ENCODE peak calls at places on chromosomes 2 and 18, in seven cellular contexts. R is astrocyte of the spinal cord; M is pancreas; E is AG09309; Z is CD8-positive, alpha-beta T cell; T is coronary artery; J is cardiac muscle cell. D is an unnamed sample.

GRCh38 chr2:8296340-8296739 is 385.5 kb upstream of the ID2 start:
- DNase-seq in R (no peak), M (no peak), E (no peak), Z (no peak), T (no peak), J (no peak), D (no peak)

GRCh38 chr2:162025121-162025911 is 48.7 kb downstream of the DPP4 start:
- DNase-seq in R (peak), M (no peak), E (peak), Z (no peak), T (no peak), J (no peak), D (no peak)

GRCh38 chr18:36527025-36527424 is 229.5 kb downstream of the FHOD3 start:
- DNase-seq in R (no peak), M (no peak), E (no peak), Z (no peak), T (no peak), J (no peak), D (no peak)

GRCh38 chr2:42060028-42060427 is 12.2 kb downstream of the PKDCC start:
- DNase-seq in R (no peak), M (no peak), E (no peak), Z (no peak), T (no peak), J (no peak), D (no peak)

GRCh38 chr2:126908721-126909177 is 10.1 kb downstream of the TEX51 start:
- DNase-seq in R (no peak), M (no peak), E (no peak), Z (no peak), T (peak), J (no peak), D (no peak)

GRCh38 chr18:78514910-78515670 is 464.5 kb upstream of the SALL3 start:
- DNase-seq in R (no peak), M (no peak), E (no peak), Z (peak), T (peak), J (no peak), D (no peak)

GRCh38 chr2:25814681-25815080 is 63.6 kb downstream of the ASXL2 start:
- DNase-seq in R (no peak), M (no peak), E (no peak), Z (no peak), T (no peak), J (no peak), D (no peak)

GRCh38 chr2:101827246-101827645 is 129.7 kb downstream of the MAP4K4 start:
- DNase-seq in R (peak), M (no peak), E (no peak), Z (no peak), T (no peak), J (no peak), D (peak)

GRCh38 chr2:22748909-22749308 is 636.1 kb upstream of the KLHL29 start:
- DNase-seq in R (no peak), M (no peak), E (no peak), Z (no peak), T (no peak), J (no peak), D (no peak)

GRCh38 chr18:23995180-23995579 is 19.4 kb upstream of the TTC39C start:
- DNase-seq in R (no peak), M (no peak), E (no peak), Z (no peak), T (no peak), J (no peak), D (no peak)

GRCh38 chr18:23992941-23993280 is 21.6 kb upstream of the TTC39C start:
- DNase-seq in R (no peak), M (no peak), E (no peak), Z (no peak), T (no peak), J (no peak), D (no peak)

GRCh38 chr18:23998018-23998417 is 16.5 kb upstream of the TTC39C start:
- DNase-seq in R (no peak), M (no peak), E (no peak), Z (no peak), T (no peak), J (no peak), D (no peak)

GRCh38 chr18:23992119-23992940 is 22.2 kb upstream of the TTC39C start:
- DNase-seq in R (peak), M (peak), E (no peak), Z (no peak), T (no peak), J (no peak), D (peak)

DNA sequence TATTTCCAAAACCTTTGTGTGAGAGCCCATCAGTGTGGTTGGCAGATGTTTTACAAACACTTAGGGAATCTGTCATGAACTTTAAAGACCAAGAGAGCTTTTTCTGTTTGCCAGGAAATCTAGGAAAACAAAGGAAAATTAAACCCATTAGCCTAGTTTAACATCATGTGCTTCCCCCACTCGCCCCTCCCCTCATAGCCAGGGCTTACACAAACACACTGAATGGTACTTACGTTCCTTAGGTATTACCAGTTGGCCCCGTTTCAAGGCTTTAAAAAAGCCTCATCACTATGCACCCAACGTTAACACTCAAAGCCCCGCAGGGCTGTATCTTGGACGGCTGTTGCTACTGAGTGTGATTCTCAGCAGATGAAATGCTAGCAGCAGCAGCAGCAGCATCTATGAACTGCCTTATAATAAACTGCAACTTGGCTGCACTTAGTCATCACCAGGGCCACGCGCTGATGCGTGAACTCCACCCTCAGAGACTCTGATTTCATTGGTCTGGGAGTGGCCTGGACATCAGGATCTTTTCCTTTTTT is 20.1 kb upstream of the TTC39C start:
- DNase-seq in R (peak), M (no peak), E (peak), Z (no peak), T (no peak), J (no peak), D (peak)
- H3K4me3 ChIP-seq in R (no peak), M (no peak), E (no peak), Z (no peak), T (no peak), J (no peak), D (peak)

GRCh38 chr2:140597836-140598235 is 1533.0 kb downstream of the LRP1B start:
- DNase-seq in R (no peak), M (no peak), E (no peak), Z (no peak), T (no peak), J (no peak), D (no peak)
- TF ChIP-seq CTCF in R (no peak), M (no peak), E (no peak), Z (no peak), T (no peak), J (no peak), D (no peak)

DNA sequence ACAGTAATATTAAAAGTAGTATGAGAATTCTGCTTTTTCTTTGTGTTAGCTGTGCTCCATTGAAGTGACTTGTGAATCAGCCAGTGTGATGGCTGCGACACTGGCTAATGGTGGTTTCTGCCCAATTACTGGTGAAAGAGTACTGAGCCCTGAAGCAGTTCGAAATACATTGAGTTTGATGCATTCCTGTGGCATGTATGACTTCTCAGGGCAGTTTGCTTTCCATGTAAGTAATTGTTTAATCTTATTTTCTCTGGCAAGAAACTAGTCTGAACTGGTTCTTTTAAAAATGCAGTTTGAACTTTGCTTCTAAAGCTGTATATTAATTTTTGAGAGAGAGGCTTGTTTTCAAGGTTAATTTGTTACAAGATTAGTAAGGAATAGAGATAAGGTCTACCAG is 46.6 kb downstream of the GLS start:
- DNase-seq in R (peak), M (no peak), E (no peak), Z (no peak), T (no peak), J (no peak), D (no peak)
- H3K4me3 ChIP-seq in R (no peak), M (no peak), E (no peak), Z (no peak), T (no peak), J (no peak), D (no peak)

GRCh38 chr2:238945433-238946150 is 97.7 kb downstream of the TWIST2 start:
- DNase-seq in R (peak), M (no peak), E (no peak), Z (no peak), T (peak), J (no peak), D (no peak)
- TF ChIP-seq CTCF in R (peak), M (peak), E (peak), Z (no peak), T (peak), J (peak), D (peak)

GRCh38 chr2:68721482-68722071 is 13.0 kb upstream of the ARHGAP25 start:
- DNase-seq in R (no peak), M (no peak), E (no peak), Z (peak), T (no peak), J (no peak), D (no peak)
- H3K4me3 ChIP-seq in R (no peak), M (no peak), E (no peak), Z (peak), T (no peak), J (no peak), D (no peak)

DNA sequence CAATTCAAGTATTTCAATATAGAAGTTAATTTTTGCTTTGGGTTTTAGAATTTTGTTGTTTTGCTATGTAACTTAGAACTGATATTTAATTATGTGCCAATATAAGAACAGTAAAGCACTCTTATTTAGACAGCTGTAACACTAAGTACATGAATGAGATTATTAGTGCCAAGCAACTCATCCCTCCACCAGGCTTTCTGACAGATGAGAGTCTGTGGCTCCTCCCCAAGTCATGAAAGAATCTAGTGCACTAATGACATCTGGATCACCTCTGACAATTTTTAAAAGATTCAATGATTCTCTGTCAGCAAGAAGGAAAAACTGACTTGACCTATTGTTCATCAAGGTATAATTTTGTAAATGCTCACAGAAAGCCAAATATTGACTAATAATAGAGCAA is 67.8 kb downstream of the TMEFF2 start:
- DNase-seq in R (no peak), M (no peak), E (no peak), Z (no peak), T (no peak), J (no peak), D (no peak)
- TF ChIP-seq CTCF in R (no peak), M (no peak), E (no peak), Z (no peak), T (no peak), J (no peak), D (no peak)

DNA sequence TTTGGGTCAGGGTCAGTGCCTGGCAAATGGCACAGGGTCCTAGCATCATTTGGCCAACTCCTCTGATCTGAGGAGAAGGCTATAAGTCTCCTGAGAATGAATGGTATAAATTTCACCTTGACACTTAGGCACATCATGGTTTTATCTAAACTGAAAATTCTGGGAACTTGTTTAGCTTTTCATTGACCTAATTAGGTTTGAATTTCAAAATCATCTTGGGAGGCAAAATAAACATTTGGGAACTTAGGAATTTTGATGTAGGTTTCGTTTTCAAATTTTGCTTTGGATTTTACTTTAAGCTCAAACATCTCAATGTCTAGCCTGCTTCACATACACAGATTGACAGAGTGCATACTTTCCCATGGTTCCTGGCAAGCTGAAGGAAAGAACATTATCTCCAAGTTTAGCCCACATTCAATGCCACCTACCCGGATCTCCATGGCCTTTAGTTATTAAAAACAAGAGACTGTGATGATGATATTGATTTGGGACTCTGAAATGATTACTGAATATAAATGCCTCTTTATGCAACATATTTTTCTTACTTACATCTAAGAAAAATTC is 44.5 kb downstream of the MYOM1 start:
- DNase-seq in R (peak), M (no peak), E (no peak), Z (no peak), T (no peak), J (no peak), D (no peak)
- H3K4me3 ChIP-seq in R (no peak), M (no peak), E (no peak), Z (no peak), T (no peak), J (no peak), D (no peak)